ENCODE peak calls at places on chromosomes 1 and 21, in five cellular contexts. G is dorsolateral prefrontal cortex; F is PC-9; P is CD4-positive, CD25-positive, alpha-beta regulatory T cell; H is stomach. K is an unnamed sample.

GRCh38 chr1:9410737-9411297 is 118.1 kb downstream of the SPSB1 start:
- DNase-seq in P (peak), G (no peak), H (no peak), F (no peak), K (peak)

GRCh38 chr1:48532976-48533375 is 61.0 kb upstream of the SPATA6 start:
- DNase-seq in H (no peak), P (no peak), G (no peak), F (no peak), K (no peak)

GRCh38 chr1:183544598-183545297 is 45.5 kb downstream of the NCF2 start:
- DNase-seq in F (no peak), G (no peak), P (no peak), H (peak), K (no peak)

GRCh38 chr1:89608627-89609338 is 24.1 kb upstream of the LRRC8C start:
- DNase-seq in F (no peak), G (no peak), H (no peak), P (peak), K (no peak)

GRCh38 chr1:162696286-162696862 is 64.1 kb downstream of the DDR2 start:
- DNase-seq in H (peak), G (peak), P (no peak), F (peak), K (no peak)

GRCh38 chr1:41499591-41499990 is 15.1 kb upstream of the EDN2 start:
- DNase-seq in F (no peak), H (no peak), G (no peak), P (no peak), K (no peak)

GRCh38 chr1:226489718-226490440 is 58.7 kb upstream of the STUM start:
- DNase-seq in P (no peak), G (no peak), F (no peak), H (no peak), K (no peak)

GRCh38 chr1:208524376-208524775 is 280.2 kb upstream of the PLXNA2 start:
- DNase-seq in G (no peak), P (no peak), F (no peak), H (no peak), K (no peak)

GRCh38 chr1:229068266-229069043 is 202.5 kb upstream of the RAB4A start:
- DNase-seq in P (no peak), H (no peak), F (no peak), G (no peak), K (no peak)

GRCh38 chr1:42934111-42934510 is 24.6 kb downstream of the SLC2A1 start:
- DNase-seq in G (no peak), H (no peak), P (no peak), F (no peak), K (no peak)

GRCh38 chr1:221880182-221880581 is 138.3 kb upstream of the DUSP10 start:
- DNase-seq in F (no peak), P (no peak), G (no peak), H (no peak), K (no peak)

GRCh38 chr1:19384113-19384512 is 72.0 kb downstream of the SLC66A1 start:
- DNase-seq in G (no peak), H (no peak), F (no peak), P (no peak), K (no peak)

GRCh38 chr1:241799414-241799813 is 48.6 kb upstream of the EXO1 start:
- DNase-seq in G (no peak), F (no peak), H (no peak), P (no peak), K (no peak)

GRCh38 chr1:181986907-181987305 is 74.6 kb downstream of the ZNF648 start:
- DNase-seq in H (no peak), F (no peak), G (no peak), P (no peak), K (no peak)

GRCh38 chr1:112357467-112357866 is 38.5 kb upstream of the CTTNBP2NL start:
- DNase-seq in F (no peak), G (no peak), H (no peak), P (no peak), K (no peak)

GRCh38 chr1:179707406-179707805 is 35.7 kb upstream of the FAM163A start:
- DNase-seq in P (no peak), G (no peak), H (no peak), F (no peak), K (no peak)

GRCh38 chr1:230754831-230755230 is 7.6 kb downstream of the CAPN9 start:
- DNase-seq in G (no peak), P (no peak), H (peak), F (peak), K (no peak)

GRCh38 chr1:36411674-36412648 is 14.3 kb upstream of the LSM10 start:
- DNase-seq in G (no peak), F (no peak), H (no peak), P (peak), K (peak)

GRCh38 chr1:70429219-70429618 is 18.2 kb downstream of the CTH start:
- DNase-seq in G (no peak), P (no peak), H (no peak), F (no peak), K (no peak)

GRCh38 chr1:1974834-1975233 is 28.8 kb downstream of the CFAP74 start:
- DNase-seq in P (no peak), F (no peak), G (no peak), H (no peak), K (no peak)

GRCh38 chr1:201742955-201743805 is 85.8 kb upstream of the IPO9 start:
- DNase-seq in P (no peak), F (no peak), H (no peak), G (no peak), K (no peak)

GRCh38 chr1:29826646-29827045 is 590.3 kb downstream of the PTPRU start:
- DNase-seq in P (no peak), G (no peak), F (no peak), H (peak), K (no peak)

GRCh38 chr1:89907669-89908293 is 86.9 kb downstream of the LRRC8D start:
- DNase-seq in H (no peak), G (no peak), F (no peak), P (no peak), K (no peak)

GRCh38 chr1:160400284-160400645 is at the start of gene VANGL2:
- DNase-seq in H (peak), F (peak), G (peak), P (peak), K (no peak)

GRCh38 chr1:153339802-153340201 is 8.8 kb downstream of the PGLYRP4 start:
- DNase-seq in H (no peak), F (no peak), P (peak), G (no peak), K (peak)

GRCh38 chr1:235421751-235422150 is 54.5 kb downstream of the TBCE start:
- DNase-seq in P (no peak), G (no peak), F (no peak), H (no peak), K (peak)

GRCh38 chr1:172758242-172758641 is 99.3 kb downstream of the FASLG start:
- DNase-seq in G (no peak), P (no peak), H (no peak), F (no peak), K (no peak)

GRCh38 chr1:52913537-52913936 is 8.0 kb downstream of the ECHDC2 start:
- DNase-seq in H (no peak), F (no peak), P (no peak), G (no peak), K (no peak)

GRCh38 chr1:38153426-38154088 is 107.0 kb upstream of the POU3F1 start:
- DNase-seq in F (no peak), H (no peak), P (no peak), G (no peak), K (no peak)

GRCh38 chr1:68791800-68792199 is 294.9 kb upstream of the DEPDC1 start:
- DNase-seq in F (no peak), G (no peak), P (no peak), H (no peak), K (no peak)

GRCh38 chr1:103560427-103560826 is 11.0 kb upstream of the AMY2B start:
- DNase-seq in P (no peak), F (no peak), H (no peak), G (no peak), K (no peak)

DNA sequence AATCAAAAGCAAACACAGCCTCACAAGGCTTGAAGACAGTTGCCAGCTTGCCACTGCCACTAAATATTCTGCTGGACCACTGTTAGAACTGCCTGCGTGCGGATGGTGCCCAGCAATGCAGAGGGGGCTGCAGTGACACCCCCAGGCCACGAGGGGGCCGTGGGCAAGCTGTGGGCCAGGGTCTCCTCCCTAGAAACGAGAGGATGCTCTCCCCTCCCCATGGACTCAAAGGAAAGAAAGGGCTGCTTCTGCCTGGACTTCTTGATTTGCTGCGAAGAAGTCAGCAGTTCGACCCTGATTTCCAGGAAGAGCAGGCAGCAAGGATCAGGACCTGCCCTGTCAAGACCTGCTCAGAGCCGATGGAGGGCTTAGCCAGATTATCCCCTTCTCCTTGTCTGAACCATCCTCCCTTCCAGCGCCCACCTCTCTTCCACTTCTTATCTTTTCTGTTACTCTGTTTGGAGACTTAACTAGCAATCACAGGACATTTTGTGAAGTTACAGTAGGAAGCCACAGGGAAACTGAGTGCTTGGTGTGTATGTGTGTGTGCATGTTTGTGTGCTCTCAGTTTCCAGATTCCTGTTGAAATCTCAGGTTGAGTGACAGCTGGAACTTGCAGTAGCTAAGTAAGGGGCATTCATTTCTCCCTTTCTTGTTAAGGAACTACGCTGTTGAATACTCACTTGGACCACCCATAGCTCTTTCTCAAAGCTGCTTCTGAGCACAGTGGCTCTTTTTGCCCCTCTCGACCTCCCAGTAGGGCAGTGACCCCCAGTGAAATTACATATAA is 2.7 kb downstream of the MAN1C1 start:
- DNase-seq in P (peak), H (no peak), F (no peak), G (peak), K (no peak)
- H3K4me3 ChIP-seq in P (peak), H (peak), F (no peak), G (peak), K (no peak)

GRCh38 chr1:155128755-155129473 is 1.2 kb downstream of the EFNA1 start:
- DNase-seq in G (no peak), H (peak), F (peak), P (no peak), K (no peak)

GRCh38 chr1:155128469-155128754 is 736 bp downstream of the EFNA1 start:
- DNase-seq in H (no peak), P (no peak), F (no peak), G (no peak), K (no peak)

GRCh38 chr1:155131846-155132245 is 3.8 kb upstream of the SLC50A1 start:
- DNase-seq in F (no peak), G (no peak), H (no peak), P (no peak), K (no peak)

GRCh38 chr1:155131285-155131684 is 3.6 kb downstream of the EFNA1 start:
- DNase-seq in F (no peak), H (peak), G (no peak), P (no peak), K (no peak)

DNA sequence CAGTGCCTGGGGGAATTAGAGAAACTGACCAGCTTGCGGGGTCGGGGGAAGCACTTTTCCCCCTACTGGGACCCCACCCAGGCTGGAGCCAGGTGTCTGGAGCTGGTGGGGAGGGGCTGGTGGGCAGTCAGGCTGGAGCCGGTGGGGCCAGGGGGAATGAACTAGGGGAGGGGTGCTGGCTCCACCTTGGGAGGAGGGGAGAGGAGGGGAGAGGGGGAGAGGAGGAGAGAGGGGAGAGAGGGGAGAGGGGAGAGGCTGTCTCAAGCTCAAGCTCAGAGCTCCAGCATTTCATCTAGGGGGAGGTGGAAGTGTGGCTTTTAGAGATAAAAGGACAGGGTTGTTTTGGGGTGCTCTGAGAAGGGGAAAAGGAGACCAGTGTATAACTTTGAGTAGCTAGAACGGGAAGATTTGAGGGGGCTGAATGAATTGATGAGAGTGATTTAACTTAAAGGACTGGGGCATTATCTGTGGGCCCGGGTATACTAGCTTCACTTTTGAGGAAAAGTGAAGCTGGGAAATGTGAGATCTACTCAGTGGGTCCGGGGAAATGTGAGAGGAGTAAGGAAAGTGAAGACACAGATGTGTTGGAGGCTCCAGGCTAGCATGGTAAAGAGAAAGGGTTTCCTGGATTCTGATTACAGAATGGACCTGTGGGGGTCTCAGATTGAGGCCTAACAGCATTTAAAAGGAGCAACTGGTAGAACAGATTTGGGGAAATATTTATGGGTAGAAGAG is 2.8 kb downstream of the EFNA1 start:
- DNase-seq in H (no peak), P (no peak), G (no peak), F (no peak), K (no peak)
- H3K4me3 ChIP-seq in H (peak), P (no peak), G (peak), F (peak), K (no peak)

DNA sequence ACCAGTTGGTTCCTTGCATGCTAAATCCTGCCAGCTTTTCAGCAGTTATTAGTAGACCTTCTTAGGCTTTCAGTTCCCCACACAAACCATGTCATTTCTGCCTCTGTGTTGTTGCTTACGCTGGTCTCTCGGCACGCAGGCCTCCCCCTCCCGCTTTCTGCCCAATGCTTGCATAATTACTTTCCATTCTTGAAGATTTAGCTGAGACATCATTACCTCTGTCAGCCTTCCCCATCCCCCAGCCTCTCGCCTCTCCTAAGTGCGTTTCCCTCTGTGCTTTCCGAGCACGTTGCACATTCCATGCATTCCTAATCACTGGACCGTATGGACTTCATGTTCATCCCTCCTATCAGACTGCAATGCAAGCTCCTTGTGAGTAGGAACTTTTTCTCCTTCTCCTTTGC is 26.8 kb downstream of the TSHB start:
- DNase-seq in H (no peak), P (no peak), F (no peak), G (no peak), K (no peak)
- H3K4me3 ChIP-seq in H (no peak), P (no peak), F (no peak), G (no peak), K (no peak)

GRCh38 chr21:15005391-15005790 is 59.4 kb downstream of the NRIP1 start:
- DNase-seq in H (no peak), G (no peak), F (no peak), P (peak), K (peak)
- H3K4me3 ChIP-seq in H (no peak), G (peak), F (no peak), P (peak), K (peak)

DNA sequence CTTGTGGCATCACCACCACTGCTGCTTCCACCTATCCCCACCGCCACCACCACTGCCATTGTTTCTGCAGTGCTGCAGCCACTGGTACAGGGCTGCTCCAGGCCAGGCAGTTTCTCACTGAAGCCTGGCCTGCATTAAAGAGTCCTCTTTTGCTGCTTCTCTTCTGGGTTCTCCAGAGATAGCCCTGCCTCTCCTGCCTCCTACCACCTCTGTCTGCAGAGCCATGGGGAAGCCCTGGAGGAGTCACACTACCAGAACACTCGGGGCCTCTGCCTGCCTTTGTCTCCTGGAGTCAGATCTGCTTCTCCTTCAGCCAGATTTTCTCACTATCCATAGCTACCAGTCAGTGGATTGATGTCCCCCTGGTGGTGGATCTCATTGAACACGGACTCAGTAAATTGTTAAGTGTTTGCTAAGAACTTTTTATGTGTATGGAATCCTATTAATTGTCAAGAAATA is 37.7 kb upstream of the DDAH1 start:
- DNase-seq in P (peak), G (no peak), F (peak), H (peak), K (peak)
- H3K4me3 ChIP-seq in P (no peak), G (no peak), F (no peak), H (no peak), K (no peak)

DNA sequence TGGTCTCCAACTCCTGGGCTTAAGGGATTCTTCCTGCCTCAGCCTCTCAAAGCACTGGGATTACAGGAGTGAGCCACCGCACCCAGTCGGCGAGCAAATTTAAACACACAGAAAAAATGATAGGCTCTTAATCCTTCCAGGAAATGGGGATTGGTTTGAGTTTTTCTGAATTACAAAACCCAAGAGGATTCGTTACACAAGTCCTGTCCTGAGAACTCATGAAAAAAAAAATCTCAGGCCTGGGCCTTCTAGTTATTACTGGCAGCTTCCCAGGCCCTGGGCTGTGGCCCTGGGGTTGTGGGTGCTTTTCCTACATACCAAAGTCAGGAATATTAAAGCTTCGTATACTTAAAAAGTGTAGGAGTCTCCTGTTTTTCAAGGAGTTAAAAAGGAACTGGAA is 6.2 kb upstream of the IFNGR2 start:
- DNase-seq in P (no peak), G (no peak), H (no peak), F (no peak), K (no peak)
- H3K4me3 ChIP-seq in P (no peak), G (no peak), H (no peak), F (no peak), K (no peak)

DNA sequence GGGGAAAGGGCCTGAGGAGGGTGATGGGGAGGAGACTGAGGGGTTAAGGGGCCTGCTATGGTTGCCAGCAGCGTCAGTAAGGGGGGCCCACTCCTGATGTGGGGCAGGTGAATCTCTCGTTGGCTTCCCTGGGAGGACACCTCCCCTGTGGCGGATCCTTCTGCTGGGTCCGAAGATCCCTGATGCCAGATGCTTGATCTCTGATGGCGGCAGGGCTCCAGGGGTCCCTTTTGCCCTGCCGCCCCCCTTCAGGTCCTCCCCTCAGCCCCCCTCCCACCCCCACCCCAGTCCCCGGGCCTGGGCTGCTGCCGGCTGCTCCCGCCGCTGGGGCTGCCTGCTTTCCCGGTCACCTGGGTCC is 219 bp downstream of the CELF3 start:
- DNase-seq in H (no peak), P (no peak), G (no peak), F (no peak), K (no peak)
- H3K4me3 ChIP-seq in H (peak), P (no peak), G (peak), F (no peak), K (peak)

GRCh38 chr1:167621780-167622179 is 8.3 kb upstream of the RCSD1 start:
- DNase-seq in G (no peak), F (no peak), P (no peak), H (no peak), K (no peak)

GRCh38 chr1:167618366-167618765 is 11.7 kb upstream of the RCSD1 start:
- DNase-seq in H (no peak), P (no peak), F (no peak), G (no peak), K (no peak)

GRCh38 chr1:167618789-167619188 is 11.2 kb upstream of the RCSD1 start:
- DNase-seq in F (no peak), G (no peak), P (no peak), H (no peak), K (no peak)

GRCh38 chr1:167617950-167618269 is 12.1 kb upstream of the RCSD1 start:
- DNase-seq in H (no peak), G (no peak), F (no peak), P (no peak), K (no peak)

GRCh38 chr1:167620002-167620401 is 10.0 kb upstream of the RCSD1 start:
- DNase-seq in G (no peak), P (no peak), H (no peak), F (no peak), K (no peak)
- H3K4me3 ChIP-seq in G (no peak), P (no peak), H (no peak), F (no peak), K (no peak)